ENCODE peak calls at places on chromosomes 11 and 22, in six cellular contexts. Y is mesenchymal stem cell, A is IMR-90, G is mesendoderm, P is H9, J is H1. Z is an unnamed sample.

GRCh38 chr11:40027737-40028136 is 1431.7 kb downstream of the LRRC4C start:
- DNase-seq in G (no peak), A (no peak), P (no peak), J (no peak), Y (no peak), Z (no peak)

GRCh38 chr11:96056581-96056980 is 132.7 kb upstream of the MTMR2 start:
- DNase-seq in J (no peak), P (no peak), G (no peak), A (no peak), Y (no peak), Z (no peak)

GRCh38 chr22:45208993-45209838 is 31.5 kb downstream of the KIAA0930 start:
- DNase-seq in A (peak; percentile 91), J (peak; percentile 97), G (peak; percentile 54), Y (peak; percentile 92), P (peak; percentile 66), Z (peak; percentile 55)

GRCh38 chr22:32106930-32107329 is 52.2 kb downstream of the C22orf42 start:
- DNase-seq in G (peak; percentile 55), P (peak; percentile 56), Y (no peak), A (no peak), J (peak; percentile 71), Z (peak; percentile 36)

GRCh38 chr11:129457321-129457720 is 81.7 kb downstream of the BARX2 start:
- DNase-seq in P (no peak), Y (no peak), G (no peak), A (no peak), J (no peak), Z (no peak)

GRCh38 chr11:109229682-109230081 is 192.3 kb upstream of the C11orf87 start:
- DNase-seq in A (no peak), J (no peak), P (no peak), Y (peak; percentile 29), G (no peak), Z (no peak)

GRCh38 chr11:128491195-128491936 is 96.0 kb downstream of the ETS1 start:
- DNase-seq in J (no peak), A (no peak), G (no peak), Y (no peak), P (no peak), Z (no peak)

GRCh38 chr11:67436459-67437081 is 912 bp downstream of the PTPRCAP start:
- DNase-seq in P (peak; percentile 85), A (no peak), Y (peak; percentile 19), G (peak; percentile 96), J (peak; percentile 70), Z (no peak)

GRCh38 chr11:30254307-30255298 is 23.8 kb downstream of the FSHB start:
- DNase-seq in J (no peak), G (peak; percentile 23), A (no peak), Y (no peak), P (no peak), Z (no peak)

GRCh38 chr11:72758304-72758689 is 6.1 kb upstream of the ARAP1 start:
- DNase-seq in P (no peak), A (peak; percentile 84), Y (peak; percentile 60), G (peak; percentile 40), J (no peak), Z (no peak)

GRCh38 chr11:13304655-13305340 is 27.2 kb downstream of the BMAL1 start:
- DNase-seq in G (no peak), Y (no peak), A (no peak), J (no peak), P (no peak), Z (no peak)

GRCh38 chr11:40338062-40338461 is 1121.4 kb downstream of the LRRC4C start:
- DNase-seq in Y (no peak), G (no peak), P (no peak), A (no peak), J (no peak), Z (no peak)

GRCh38 chr22:22776121-22776520 is 111.5 kb upstream of the IGLL5 start:
- DNase-seq in P (no peak), G (no peak), A (no peak), J (no peak), Y (no peak), Z (no peak)

GRCh38 chr11:102110761-102111010 is 439 bp downstream of the YAP1 start:
- DNase-seq in Y (no peak), G (no peak), P (no peak), A (no peak), J (no peak), Z (peak; percentile 57)

GRCh38 chr11:18699269-18699596 is 654 bp downstream of the TMEM86A start:
- DNase-seq in Y (no peak), J (no peak), A (no peak), P (no peak), G (no peak), Z (no peak)

GRCh38 chr11:117915219-117915618 is 14.0 kb downstream of the TMPRSS13 start:
- DNase-seq in G (no peak), P (peak; percentile 36), A (no peak), J (no peak), Y (no peak), Z (no peak)

GRCh38 chr11:96188625-96189006 is 154.4 kb downstream of the MAML2 start:
- DNase-seq in G (no peak), A (peak; percentile 57), J (no peak), P (no peak), Y (peak; percentile 56), Z (no peak)

GRCh38 chr11:6655020-6655789 is 404 bp downstream of the DCHS1 start:
- DNase-seq in G (no peak), A (no peak), J (peak; percentile 52), Y (peak; percentile 52), P (no peak), Z (no peak)
- H3K9ac ChIP-seq in G (peak overlapping the region; percentile 49), A (peak overlapping the region; percentile 76), J (peak overlapping the region; percentile 56), Y (peak overlapping the region; percentile 28), P (no peak overlapping the region), Z (peak overlapping the region; percentile 87)

GRCh38 chr22:37624876-37625275 is 14.6 kb upstream of the SH3BP1 start:
- DNase-seq in G (no peak), A (no peak), Y (no peak), J (no peak), P (no peak), Z (no peak)
- H2BK15ac ChIP-seq in G (no peak overlapping the region), A (no peak overlapping the region), Y (no peak overlapping the region), J (no peak overlapping the region), P (no peak overlapping the region), Z (no peak overlapping the region)

DNA sequence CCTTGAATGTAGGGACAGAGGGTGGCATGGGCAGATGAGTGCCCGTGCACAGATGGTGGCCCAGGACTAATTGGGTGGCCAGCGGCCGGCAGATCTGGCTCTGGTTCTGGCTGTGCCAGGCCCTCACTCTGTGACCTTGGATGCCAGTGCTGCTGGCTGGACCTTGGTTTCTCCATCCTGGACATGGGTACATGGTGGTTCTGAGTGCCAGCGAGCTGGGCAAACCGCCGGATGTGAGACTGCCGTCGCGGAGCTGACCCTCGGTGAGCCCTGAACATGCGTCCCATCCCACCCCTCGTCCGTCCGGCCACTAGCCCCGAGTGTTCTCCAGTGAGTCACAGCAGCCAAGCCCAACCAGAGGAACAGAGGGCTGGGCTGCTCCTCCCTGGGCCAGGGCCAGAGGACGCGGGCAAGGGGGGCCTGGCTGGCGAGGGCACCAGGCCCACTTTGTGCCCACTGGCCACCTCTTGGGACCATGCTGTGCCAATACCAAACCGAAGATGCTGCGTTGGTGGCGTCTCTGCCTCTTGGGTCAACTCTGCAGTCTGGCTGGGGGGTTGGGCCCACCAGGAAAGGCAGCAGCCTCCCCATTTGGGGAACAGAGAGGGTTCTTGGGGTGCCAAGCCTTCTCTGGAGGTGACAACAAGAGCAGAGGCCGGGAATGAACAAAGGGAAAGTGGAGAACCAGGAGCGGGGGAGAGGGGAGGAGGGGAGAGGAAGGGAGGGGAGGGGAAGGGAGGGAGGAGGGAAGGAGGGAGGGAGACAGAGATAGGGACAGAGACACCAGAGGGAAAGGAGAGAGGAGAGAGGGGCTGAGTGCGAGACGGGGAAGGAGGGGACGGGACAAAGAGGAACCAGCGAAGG is 10.7 kb downstream of the LSP1 start:
- DNase-seq in P (peak; percentile 51), Y (peak; percentile 92), J (no peak), G (peak; percentile 86), A (peak; percentile 86), Z (peak; percentile 58)
- H2AK5ac ChIP-seq in P (no peak overlapping the region), Y (peak overlapping the region; percentile 14), J (no peak overlapping the region), G (no peak overlapping the region), A (peak overlapping the region; percentile 82), Z (peak overlapping the region; percentile 79)

GRCh38 chr22:47608421-47608820 is 846.0 kb downstream of the TBC1D22A start:
- DNase-seq in G (no peak), P (no peak), J (no peak), Y (no peak), A (no peak), Z (no peak)
- H3K9ac ChIP-seq in G (no peak overlapping the region), P (no peak overlapping the region), J (no peak overlapping the region), Y (no peak overlapping the region), A (no peak overlapping the region), Z (no peak overlapping the region)

GRCh38 chr11:120168960-120169681 is 31.2 kb upstream of the TRIM29 start:
- DNase-seq in A (peak; percentile 45), G (peak; percentile 84), Y (peak; percentile 68), J (peak; percentile 96), P (peak; percentile 84), Z (peak; percentile 81)

GRCh38 chr11:120172921-120173705 is 35.2 kb upstream of the TRIM29 start:
- DNase-seq in A (no peak), G (no peak), Y (no peak), P (no peak), J (no peak), Z (no peak)

GRCh38 chr11:120172054-120172881 is 34.4 kb upstream of the TRIM29 start:
- DNase-seq in A (peak; percentile 60), P (peak; percentile 86), G (peak; percentile 82), Y (peak; percentile 67), J (peak; percentile 79), Z (peak; percentile 56)

GRCh38 chr11:120169981-120170698 is 32.2 kb upstream of the TRIM29 start:
- DNase-seq in P (no peak), J (peak; percentile 57), Y (no peak), G (no peak), A (no peak), Z (no peak)

GRCh38 chr11:120170741-120171261 is 32.9 kb upstream of the TRIM29 start:
- DNase-seq in P (no peak), Y (no peak), A (no peak), J (peak; percentile 31), G (no peak), Z (no peak)
- H2BK15ac ChIP-seq in P (no peak overlapping the region), Y (no peak overlapping the region), A (no peak overlapping the region), J (no peak overlapping the region), G (no peak overlapping the region), Z (peak overlapping the region; percentile 13)

GRCh38 chr11:65652511-65653228 is 10.0 kb downstream of the RELA start:
- DNase-seq in P (peak; percentile 94), Y (peak; percentile 96), G (peak; percentile 94), J (peak; percentile 93), A (peak; percentile 93), Z (peak; percentile 91)

GRCh38 chr11:65650547-65651338 is 12.0 kb downstream of the RELA start:
- DNase-seq in G (peak; percentile 21), J (no peak), A (no peak), P (peak; percentile 58), Y (no peak), Z (no peak)

GRCh38 chr11:65651589-65652510 is 10.9 kb downstream of the RELA start:
- DNase-seq in Y (peak; percentile 68), G (no peak), A (peak; percentile 38), P (no peak), J (no peak), Z (no peak)

GRCh38 chr11:65649656-65650546 is 12.0 kb downstream of the SIPA1 start:
- DNase-seq in G (no peak), A (no peak), J (no peak), Y (no peak), P (no peak), Z (no peak)

GRCh38 chr11:65651339-65651588 is 11.5 kb downstream of the RELA start:
- DNase-seq in A (no peak), J (no peak), P (no peak), Y (no peak), G (no peak), Z (no peak)
- H2AK5ac ChIP-seq in A (peak overlapping the region; percentile 91), J (no peak overlapping the region), P (no peak overlapping the region), Y (no peak overlapping the region), G (no peak overlapping the region), Z (no peak overlapping the region)

GRCh38 chr11:122727101-122727929 is 71.8 kb downstream of the UBASH3B start:
- DNase-seq in G (no peak), J (no peak), A (no peak), P (no peak), Y (peak; percentile 64), Z (peak; percentile 17)
- H3K9ac ChIP-seq in G (no peak overlapping the region), J (no peak overlapping the region), A (no peak overlapping the region), P (no peak overlapping the region), Y (peak overlapping the region; percentile 47), Z (no peak overlapping the region)

Z was measured in neuronal stem cell.